ENCODE peak calls at places on chromosomes 4 and X, in four cellular contexts. M is T-helper 2 cell, Y is Karpas-422, L is astrocyte of the spinal cord. W is an unnamed sample.
A peak's percentile ranks its signal among the peaks of the same experiment; 100 is the strongest.

GRCh38 chr4:14749910-14750309 is 252.4 kb upstream of the CPEB2 start:
- DNase-seq in M (no peak), Y (no peak), L (peak; percentile 34), W (peak; percentile 42)

GRCh38 chr4:40719008-40719623 is 30.6 kb upstream of the NSUN7 start:
- DNase-seq in M (no peak), Y (peak; percentile 61), L (peak; percentile 56), W (no peak)

GRCh38 chr4:122838034-122838433 is 11.4 kb downstream of the FGF2 start:
- DNase-seq in M (no peak), Y (no peak), L (no peak), W (no peak)

GRCh38 chr4:151801547-151802516 is 41.0 kb upstream of the GATB start:
- DNase-seq in M (peak; percentile 35), Y (peak; percentile 91), L (peak; percentile 71), W (no peak)

GRCh38 chrX:56797966-56798711 is 69.1 kb downstream of the NBDY start:
- DNase-seq in M (no peak), Y (no peak), L (no peak), W (no peak)

GRCh38 chr4:182292657-182293056 is 49.5 kb downstream of the TENM3 start:
- DNase-seq in M (no peak), Y (no peak), L (no peak), W (no peak)

GRCh38 chr4:146119845-146120404 is 55.6 kb upstream of the LSM6 start:
- DNase-seq in M (no peak), Y (no peak), L (no peak), W (no peak)

GRCh38 chr4:113958766-113959540 is 20.5 kb downstream of the ARSJ start:
- DNase-seq in M (no peak), Y (no peak), L (peak; percentile 97), W (no peak)

GRCh38 chr4:139331185-139331584 is 28.9 kb upstream of the NDUFC1 start:
- DNase-seq in M (no peak), Y (no peak), L (no peak), W (no peak)

GRCh38 chr4:98181815-98182214 is 38.5 kb upstream of the STPG2 start:
- DNase-seq in M (no peak), Y (no peak), L (peak; percentile 14), W (no peak)

GRCh38 chrX:82589410-82589809 is 918.7 kb upstream of the POU3F4 start:
- DNase-seq in M (no peak), Y (no peak), L (peak; percentile 52), W (no peak)

GRCh38 chrX:7158468-7158990 is 10.6 kb upstream of the PUDP start:
- DNase-seq in M (no peak), Y (no peak), L (peak; percentile 52), W (no peak)

GRCh38 chr4:186563761-186564160 is 8.4 kb upstream of the MTNR1A start:
- DNase-seq in M (no peak), Y (no peak), L (no peak), W (no peak)

GRCh38 chr4:84177831-84178230 is 321.3 kb downstream of the NKX6-1 start:
- DNase-seq in M (no peak), Y (no peak), L (no peak), W (no peak)

GRCh38 chrX:120564925-120565324 is 4.2 kb upstream of the CUL4B start:
- DNase-seq in M (no peak), Y (peak; percentile 46), L (no peak), W (no peak)

GRCh38 chr4:36242629-36243354 is 1.5 kb downstream of the ARAP2 start:
- DNase-seq in M (no peak), Y (no peak), L (peak; percentile 13), W (no peak)

GRCh38 chrX:47581731-47582647 is at the start of gene TIMP1:
- DNase-seq in M (peak; percentile 67), Y (no peak), L (peak; percentile 92), W (peak; percentile 94)

GRCh38 chrX:14291626-14292025 is 237.7 kb upstream of the GLRA2 start:
- DNase-seq in M (no peak), Y (no peak), L (peak; percentile 1), W (no peak)

GRCh38 chr4:101019941-101020401 is 327.4 kb downstream of the PPP3CA start:
- DNase-seq in M (no peak), Y (no peak), L (no peak), W (no peak)

GRCh38 chrX:27966955-27967354 is 14.3 kb downstream of the DCAF8L1 start:
- DNase-seq in M (no peak), Y (no peak), L (peak; percentile 51), W (no peak)

GRCh38 chr4:38099020-38099600 is 138.9 kb downstream of the PTTG2 start:
- DNase-seq in M (no peak), Y (no peak), L (no peak), W (no peak)

GRCh38 chr4:182808673-182809416 is 108.3 kb downstream of the DCTD start:
- DNase-seq in M (peak; percentile 48), Y (no peak), L (no peak), W (no peak)

GRCh38 chrX:50067435-50068292 is 133.1 kb downstream of the AKAP4 start:
- DNase-seq in M (no peak), Y (no peak), L (peak; percentile 39), W (no peak)

GRCh38 chr4:34181311-34181808 is 2063.0 kb downstream of the ARAP2 start:
- DNase-seq in M (no peak), Y (no peak), L (peak; percentile 89), W (no peak)

GRCh38 chr4:1776521-1777161 is 16.5 kb upstream of the FGFR3 start:
- DNase-seq in M (no peak), Y (no peak), L (no peak), W (no peak)

GRCh38 chrX:31038585-31039326 is 33.1 kb downstream of the FTHL17 start:
- DNase-seq in M (no peak), Y (peak; percentile 69), L (peak; percentile 2), W (peak; percentile 24)

W was measured in left cardiac atrium.